ENCODE peak calls at places on chromosome 20, in four cellular contexts. M is breast epithelium, R is IMR-90, K is body of pancreas. V is an unnamed sample.
A peak's percentile ranks its signal among the peaks of the same experiment; 100 is the strongest.

GRCh38 chr20:48823960-48824497 is 3.8 kb downstream of the PREX1 start:
- DNase-seq in R (peak; percentile 65), K (no peak), M (no peak), V (peak; percentile 93)

GRCh38 chr20:13402171-13402760 is 181.2 kb downstream of the ISM1 start:
- DNase-seq in M (no peak), R (no peak), K (no peak), V (no peak)

GRCh38 chr20:37475258-37475657 is 45.8 kb upstream of the NNAT start:
- DNase-seq in K (no peak), M (no peak), R (no peak), V (no peak)

GRCh38 chr20:23873370-23874015 is 6.1 kb downstream of the CST5 start:
- DNase-seq in R (no peak), K (no peak), M (no peak), V (no peak)

GRCh38 chr20:20199338-20200160 is 147.2 kb downstream of the CFAP61 start:
- DNase-seq in K (no peak), M (no peak), R (no peak), V (no peak)

GRCh38 chr20:63151554-63152321 is 64.2 kb downstream of the YTHDF1 start:
- DNase-seq in K (no peak), R (peak; percentile 32), M (no peak), V (no peak)

GRCh38 chr20:29497261-29497671 is 1760.2 kb upstream of the DEFB115 start:
- DNase-seq in R (no peak), K (no peak), M (no peak), V (no peak)

GRCh38 chr20:39879296-39879695 is 809.7 kb downstream of the MAFB start:
- DNase-seq in M (no peak), K (no peak), R (no peak), V (no peak)

GRCh38 chr20:3173582-3174441 is 463 bp upstream of the LZTS3 start:
- DNase-seq in R (peak; percentile 63), K (peak; percentile 93), M (peak; percentile 89), V (peak; percentile 96)
- TF ChIP-seq POLR2A in R (no peak), K (peak; percentile 57), M (no peak), V (peak; percentile 18)

DNA sequence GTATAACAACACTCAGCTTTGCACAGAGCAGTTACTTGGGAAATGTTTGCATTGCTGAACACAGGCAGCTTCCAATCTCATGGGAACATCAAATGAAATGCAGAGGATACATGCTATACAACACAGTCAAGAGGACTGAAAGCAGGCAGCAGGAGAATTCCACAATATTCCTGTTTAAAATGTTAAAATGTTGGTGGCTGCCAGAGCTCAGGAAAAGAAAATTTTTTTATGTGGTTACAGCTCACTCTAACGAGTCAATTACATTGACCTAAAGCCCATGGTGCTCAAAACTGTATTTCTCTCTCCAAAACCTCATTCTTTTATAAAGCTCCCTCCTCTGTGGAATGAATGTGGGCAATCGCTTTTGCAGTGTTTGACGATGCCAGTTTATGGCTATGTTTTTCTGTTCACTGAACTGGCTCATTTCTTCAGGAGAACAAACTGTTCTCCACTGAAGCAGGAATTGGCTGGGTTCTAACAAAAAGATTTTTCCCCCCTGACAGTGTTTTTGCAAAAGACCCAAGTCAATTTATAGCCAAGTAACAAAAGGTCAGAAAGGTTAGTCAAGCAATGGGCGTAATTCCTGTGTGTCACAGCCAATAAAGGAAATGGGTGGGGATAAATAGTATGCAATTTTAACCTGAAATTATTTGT is 69.0 kb downstream of the ZHX3 start:
- DNase-seq in M (no peak), R (no peak), K (no peak), V (no peak)
- TF ChIP-seq POLR2A in M (no peak), R (no peak), K (no peak), V (no peak)

DNA sequence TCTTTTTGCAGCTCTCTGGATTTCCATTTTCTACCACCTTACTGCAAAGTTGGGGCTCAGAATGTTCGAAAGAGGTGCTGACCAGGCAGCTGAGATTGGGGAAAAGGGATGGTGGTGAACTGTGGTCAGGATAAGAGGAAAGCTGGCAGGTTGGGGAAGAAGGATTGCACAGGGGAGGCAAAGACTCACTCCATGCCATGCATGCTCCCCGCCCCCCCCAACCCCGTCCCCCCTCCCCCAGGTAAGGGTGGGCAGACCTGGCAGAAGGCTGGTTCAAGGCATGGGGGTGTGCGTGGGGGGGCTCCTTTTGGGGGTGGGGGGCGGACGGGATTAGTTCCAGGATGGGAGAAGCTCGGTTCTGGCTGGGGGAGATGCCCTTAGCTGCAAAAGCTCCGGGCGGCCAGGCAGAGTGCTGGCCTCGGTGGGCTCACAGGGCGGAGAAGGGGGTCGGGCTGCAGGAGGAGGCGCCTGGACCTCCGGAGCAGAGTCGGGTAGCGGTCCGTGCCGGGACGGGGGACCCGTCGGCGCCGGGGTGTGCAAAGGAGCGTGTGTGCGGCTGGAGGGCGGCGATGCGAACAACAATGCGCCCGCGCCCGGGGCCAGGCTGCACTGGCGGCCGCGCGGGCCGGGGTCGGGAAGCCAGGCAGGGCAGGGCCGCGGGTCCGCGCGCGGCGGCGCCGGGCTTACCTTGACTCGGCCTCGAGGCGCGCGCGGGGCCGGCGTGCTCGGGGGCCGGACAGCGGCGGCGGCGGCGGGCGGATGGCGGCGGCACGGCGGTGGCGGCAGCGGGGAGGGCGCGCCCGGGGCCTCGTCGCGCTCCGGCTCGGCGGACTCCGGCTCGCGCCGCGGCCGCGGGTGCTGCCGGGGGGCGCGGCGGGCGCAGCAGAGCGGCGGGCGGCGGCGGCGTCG is 844 bp downstream of the ADNP start:
- DNase-seq in R (no peak), M (no peak), K (peak; percentile 39), V (no peak)
- TF ChIP-seq POLR2A in R (no peak), M (no peak), K (no peak), V (no peak)

GRCh38 chr20:21556398-21556797 is 42.5 kb upstream of the NKX2-2 start:
- DNase-seq in R (no peak), M (no peak), K (no peak), V (no peak)
- TF ChIP-seq POLR2A in R (no peak), M (no peak), K (no peak), V (no peak)

GRCh38 chr20:58888521-58889333 is 36.2 kb downstream of the GNAS start:
- DNase-seq in R (peak; percentile 72), K (peak; percentile 82), M (peak; percentile 82), V (peak; percentile 56)
- TF ChIP-seq POLR2A in R (peak; percentile 98), K (peak; percentile 89), M (peak; percentile 21), V (peak; percentile 97)

GRCh38 chr20:34595377-34596184 is 37.1 kb downstream of the MAP1LC3A start:
- DNase-seq in K (no peak), R (no peak), M (no peak), V (no peak)
- TF ChIP-seq POLR2A in K (no peak), R (no peak), M (no peak), V (no peak)

V was measured in H54.